ENCODE peak calls at places on chromosomes 16 and 17, in four cellular contexts. One of them, this sample, is unnamed.
A peak's percentile ranks its signal among the peaks of the same experiment; 100 is the strongest.

GRCh38 chr17:58873926-58874325 is 118.3 kb downstream of the PPM1E start:
- DNase-seq in H9: no peak
- DNase-seq in H1: no peak
- DNase-seq in mesenchymal stem cell: no peak
- DNase-seq in this sample: no peak

GRCh38 chr16:31700530-31701388 is 172.8 kb upstream of the ZNF267 start:
- DNase-seq in H9: no peak
- DNase-seq in H1: peak; percentile 93
- DNase-seq in mesenchymal stem cell: peak; percentile 80
- DNase-seq in this sample: peak; percentile 62

GRCh38 chr17:79039171-79039570 is 15.2 kb downstream of the C1QTNF1 start:
- DNase-seq in H9: no peak
- DNase-seq in H1: no peak
- DNase-seq in mesenchymal stem cell: no peak
- DNase-seq in this sample: no peak

GRCh38 chr17:82668631-82669099 is 20.4 kb upstream of the WDR45B start:
- DNase-seq in H9: peak; percentile 91
- DNase-seq in H1: peak; percentile 78
- DNase-seq in mesenchymal stem cell: peak; percentile 78
- DNase-seq in this sample: peak; percentile 31

GRCh38 chr17:43612515-43612914 is 49.2 kb downstream of the MEOX1 start:
- DNase-seq in H9: no peak
- DNase-seq in H1: no peak
- DNase-seq in mesenchymal stem cell: no peak
- DNase-seq in this sample: no peak

GRCh38 chr17:77423589-77424451 is 283.1 kb downstream of the SEC14L1 start:
- DNase-seq in H9: no peak
- DNase-seq in H1: no peak
- DNase-seq in mesenchymal stem cell: peak; percentile 95
- DNase-seq in this sample: no peak

GRCh38 chr17:50026901-50027638 is 28.8 kb upstream of the ITGA3 start:
- DNase-seq in H9: peak; percentile 94
- DNase-seq in H1: peak; percentile 98
- DNase-seq in mesenchymal stem cell: peak; percentile 81
- DNase-seq in this sample: peak; percentile 81

GRCh38 chr16:77113835-77114234 is 77.2 kb upstream of the MON1B start:
- DNase-seq in H9: no peak
- DNase-seq in H1: no peak
- DNase-seq in mesenchymal stem cell: no peak
- DNase-seq in this sample: no peak

GRCh38 chr17:78039581-78039980 is 81.1 kb downstream of the TNRC6C start:
- DNase-seq in H9: no peak
- DNase-seq in H1: no peak
- DNase-seq in mesenchymal stem cell: no peak
- DNase-seq in this sample: no peak

GRCh38 chr17:80081596-80081995 is 19.8 kb upstream of the GAA start:
- DNase-seq in H9: no peak
- DNase-seq in H1: no peak
- DNase-seq in mesenchymal stem cell: no peak
- DNase-seq in this sample: no peak

GRCh38 chr16:80804451-80805383 is at the start of gene CDYL2:
- DNase-seq in H9: peak; percentile 32
- DNase-seq in H1: peak; percentile 55
- DNase-seq in mesenchymal stem cell: no peak
- DNase-seq in this sample: peak; percentile 14

GRCh38 chr16:11677959-11678881 is 10.0 kb downstream of the SNN start:
- DNase-seq in H9: no peak
- DNase-seq in H1: no peak
- DNase-seq in mesenchymal stem cell: no peak
- DNase-seq in this sample: no peak

GRCh38 chr17:41801374-41802062 is 10.2 kb downstream of the P3H4 start:
- DNase-seq in H9: peak; percentile 92
- DNase-seq in H1: peak; percentile 97
- DNase-seq in mesenchymal stem cell: peak; percentile 80
- DNase-seq in this sample: peak; percentile 77

GRCh38 chr16:75491876-75492275 is 3.4 kb downstream of the CHST6 start:
- DNase-seq in H9: peak; percentile 62
- DNase-seq in H1: no peak
- DNase-seq in mesenchymal stem cell: no peak
- DNase-seq in this sample: no peak

GRCh38 chr17:72772331-72772821 is 320.1 kb downstream of the SLC39A11 start:
- DNase-seq in H9: no peak
- DNase-seq in H1: no peak
- DNase-seq in mesenchymal stem cell: no peak
- DNase-seq in this sample: no peak

GRCh38 chr16:69084301-69084700 is 21.2 kb upstream of the HAS3 start:
- DNase-seq in H9: no peak
- DNase-seq in H1: no peak
- DNase-seq in mesenchymal stem cell: no peak
- DNase-seq in this sample: no peak

GRCh38 chr16:67447508-67448076 is 16.7 kb downstream of the HSD11B2 start:
- DNase-seq in H9: peak; percentile 71
- DNase-seq in H1: peak; percentile 77
- DNase-seq in mesenchymal stem cell: peak; percentile 55
- DNase-seq in this sample: no peak

DNA sequence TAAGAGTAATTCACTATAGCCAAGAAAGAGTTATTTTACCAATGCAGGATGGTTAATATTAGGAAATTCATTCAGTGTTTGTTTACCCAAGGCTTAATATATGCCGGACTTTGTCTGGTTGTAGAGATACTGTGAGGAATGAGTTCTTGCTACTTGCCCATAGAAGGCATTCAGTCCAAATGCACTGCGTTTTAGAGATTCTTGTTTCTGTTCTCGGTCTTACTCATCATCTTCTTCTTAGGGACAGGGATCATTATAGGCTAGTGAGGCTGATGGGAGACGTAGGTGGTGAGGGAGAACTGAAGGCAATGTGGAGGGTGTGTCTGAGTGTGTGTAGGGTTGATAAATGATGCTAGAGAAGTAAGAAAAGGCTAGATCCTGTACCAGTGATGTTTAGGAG is 90.7 kb downstream of the OR1D5 start:
- DNase-seq in H9: no peak
- DNase-seq in H1: no peak
- DNase-seq in mesenchymal stem cell: no peak
- DNase-seq in this sample: no peak
- H3K4ac ChIP-seq in H9: no peak overlapping the region
- H3K4ac ChIP-seq in H1: no peak overlapping the region
- H3K4ac ChIP-seq in mesenchymal stem cell: no peak overlapping the region
- H3K4ac ChIP-seq in this sample: no peak overlapping the region

DNA sequence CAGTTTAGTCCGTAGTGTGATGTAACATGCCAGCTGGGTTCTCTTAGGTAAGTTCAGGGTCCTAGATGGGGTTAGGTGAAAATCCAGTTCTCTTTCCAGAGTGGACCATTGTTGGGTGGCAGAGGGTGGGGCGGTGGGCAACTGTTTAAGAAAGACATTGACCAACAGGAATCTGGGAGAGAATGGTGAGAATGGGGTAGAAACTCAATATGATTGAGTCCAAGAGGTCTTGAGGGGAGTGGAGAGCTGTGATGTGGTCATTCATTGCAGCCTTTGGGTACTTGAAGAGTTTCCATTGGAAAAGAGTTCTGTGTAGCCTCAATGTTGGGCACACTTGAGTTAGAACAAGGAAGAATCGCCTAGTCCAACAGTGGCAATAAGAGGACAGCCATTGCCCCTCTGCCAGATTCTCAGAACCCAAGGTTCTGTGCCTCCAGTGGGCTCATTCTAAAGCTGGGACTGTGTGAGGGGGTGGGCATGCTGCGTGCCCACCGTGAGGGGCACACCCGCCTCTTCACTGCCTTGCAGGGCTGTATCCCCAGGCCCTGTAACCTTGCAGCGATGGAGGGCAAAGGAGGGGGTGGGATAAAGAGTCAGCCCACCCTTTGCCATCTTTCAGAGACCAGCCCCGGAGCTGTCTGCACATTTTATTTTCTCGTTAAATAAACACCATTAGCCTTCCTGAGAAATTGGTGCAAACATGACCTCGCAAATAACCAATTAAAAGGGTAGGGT is 208.1 kb downstream of the CCDC182 start:
- DNase-seq in H9: no peak
- DNase-seq in H1: no peak
- DNase-seq in mesenchymal stem cell: no peak
- DNase-seq in this sample: no peak
- H2BK12ac ChIP-seq in H9: no peak overlapping the region
- H2BK12ac ChIP-seq in H1: no peak overlapping the region
- H2BK12ac ChIP-seq in mesenchymal stem cell: peak overlapping the region; percentile 50
- H2BK12ac ChIP-seq in this sample: peak overlapping the region; percentile 53

GRCh38 chr17:19249681-19250080 is 12.5 kb downstream of the EPN2 start:
- DNase-seq in H9: no peak
- DNase-seq in H1: no peak
- DNase-seq in mesenchymal stem cell: peak; percentile 33
- DNase-seq in this sample: no peak
- H3K4ac ChIP-seq in H9: no peak overlapping the region
- H3K4ac ChIP-seq in H1: no peak overlapping the region
- H3K4ac ChIP-seq in mesenchymal stem cell: peak overlapping the region; percentile 86
- H3K4ac ChIP-seq in this sample: no peak overlapping the region

GRCh38 chr16:8872071-8872470 is 3.3 kb upstream of the CARHSP1 start:
- DNase-seq in H9: no peak
- DNase-seq in H1: no peak
- DNase-seq in mesenchymal stem cell: no peak
- DNase-seq in this sample: no peak

GRCh38 chr16:8867483-8868271 is 1.1 kb downstream of the CARHSP1 start:
- DNase-seq in H9: no peak
- DNase-seq in H1: no peak
- DNase-seq in mesenchymal stem cell: peak; percentile 41
- DNase-seq in this sample: peak; percentile 44

GRCh38 chr16:8866884-8867482 is 1.8 kb downstream of the CARHSP1 start:
- DNase-seq in H9: no peak
- DNase-seq in H1: no peak
- DNase-seq in mesenchymal stem cell: peak; percentile 39
- DNase-seq in this sample: no peak

GRCh38 chr16:8868272-8869211 is at the start of gene CARHSP1:
- DNase-seq in H9: peak; percentile 96
- DNase-seq in H1: peak; percentile 88
- DNase-seq in mesenchymal stem cell: peak; percentile 93
- DNase-seq in this sample: peak; percentile 94

GRCh38 chr16:8869212-8869987 is 594 bp upstream of the CARHSP1 start:
- DNase-seq in H9: peak; percentile 74
- DNase-seq in H1: no peak
- DNase-seq in mesenchymal stem cell: peak; percentile 58
- DNase-seq in this sample: no peak
- H2BK12ac ChIP-seq in H9: no peak overlapping the region
- H2BK12ac ChIP-seq in H1: no peak overlapping the region
- H2BK12ac ChIP-seq in mesenchymal stem cell: peak overlapping the region; percentile 81
- H2BK12ac ChIP-seq in this sample: no peak overlapping the region

GRCh38 chr16:50315346-50315997 is 49.1 kb downstream of the ADCY7 start:
- DNase-seq in H9: no peak
- DNase-seq in H1: no peak
- DNase-seq in mesenchymal stem cell: no peak
- DNase-seq in this sample: no peak

GRCh38 chr16:50316848-50317630 is 50.7 kb downstream of the ADCY7 start:
- DNase-seq in H9: no peak
- DNase-seq in H1: no peak
- DNase-seq in mesenchymal stem cell: no peak
- DNase-seq in this sample: no peak

GRCh38 chr16:50313596-50314483 is 47.5 kb downstream of the ADCY7 start:
- DNase-seq in H9: peak; percentile 28
- DNase-seq in H1: peak; percentile 41
- DNase-seq in mesenchymal stem cell: no peak
- DNase-seq in this sample: no peak

GRCh38 chr16:50314665-50315064 is 48.3 kb downstream of the ADCY7 start:
- DNase-seq in H9: no peak
- DNase-seq in H1: no peak
- DNase-seq in mesenchymal stem cell: no peak
- DNase-seq in this sample: no peak

DNA sequence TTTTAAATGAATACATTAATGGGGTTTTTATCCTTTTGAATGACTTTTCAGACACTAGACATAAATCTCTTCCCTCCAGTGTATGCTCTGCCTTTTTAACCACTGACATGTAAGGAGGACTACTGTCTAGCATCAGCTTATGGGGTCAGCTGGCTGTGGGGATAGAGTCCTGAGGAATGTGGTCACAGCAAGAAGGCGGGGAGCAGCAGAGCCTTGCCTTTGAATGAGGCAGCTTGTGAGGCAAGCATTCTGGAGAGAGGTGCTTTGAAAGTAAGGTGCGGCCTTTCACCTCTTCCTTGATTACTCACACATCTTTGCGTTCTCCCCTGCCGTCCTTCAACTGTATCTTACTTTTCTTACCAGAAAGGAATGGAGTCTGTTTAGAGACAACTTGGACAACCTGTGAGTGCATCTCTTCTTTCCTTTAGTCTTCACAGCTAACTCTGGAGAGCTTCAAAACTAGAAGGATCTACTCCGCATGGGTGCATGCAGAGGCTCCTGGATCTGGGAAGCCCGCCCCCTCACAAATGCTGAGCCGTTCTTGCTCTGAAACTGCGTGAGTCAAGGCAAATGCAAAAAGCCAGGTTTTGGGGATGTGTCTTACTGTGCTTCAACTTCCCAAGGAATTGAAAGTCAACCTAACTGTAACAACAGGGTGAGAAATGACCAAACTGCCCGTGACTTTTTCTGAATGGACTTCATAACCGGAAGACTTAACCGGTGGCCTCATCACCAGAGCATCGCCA is 49.9 kb downstream of the ADCY7 start:
- DNase-seq in H9: no peak
- DNase-seq in H1: no peak
- DNase-seq in mesenchymal stem cell: no peak
- DNase-seq in this sample: no peak
- H3K4ac ChIP-seq in H9: no peak overlapping the region
- H3K4ac ChIP-seq in H1: no peak overlapping the region
- H3K4ac ChIP-seq in mesenchymal stem cell: no peak overlapping the region
- H3K4ac ChIP-seq in this sample: no peak overlapping the region

GRCh38 chr16:19609359-19609758 is 53.9 kb downstream of the VPS35L start:
- DNase-seq in H9: no peak
- DNase-seq in H1: no peak
- DNase-seq in mesenchymal stem cell: no peak
- DNase-seq in this sample: no peak
- H2BK12ac ChIP-seq in H9: no peak overlapping the region
- H2BK12ac ChIP-seq in H1: no peak overlapping the region
- H2BK12ac ChIP-seq in mesenchymal stem cell: no peak overlapping the region
- H2BK12ac ChIP-seq in this sample: no peak overlapping the region

DNA sequence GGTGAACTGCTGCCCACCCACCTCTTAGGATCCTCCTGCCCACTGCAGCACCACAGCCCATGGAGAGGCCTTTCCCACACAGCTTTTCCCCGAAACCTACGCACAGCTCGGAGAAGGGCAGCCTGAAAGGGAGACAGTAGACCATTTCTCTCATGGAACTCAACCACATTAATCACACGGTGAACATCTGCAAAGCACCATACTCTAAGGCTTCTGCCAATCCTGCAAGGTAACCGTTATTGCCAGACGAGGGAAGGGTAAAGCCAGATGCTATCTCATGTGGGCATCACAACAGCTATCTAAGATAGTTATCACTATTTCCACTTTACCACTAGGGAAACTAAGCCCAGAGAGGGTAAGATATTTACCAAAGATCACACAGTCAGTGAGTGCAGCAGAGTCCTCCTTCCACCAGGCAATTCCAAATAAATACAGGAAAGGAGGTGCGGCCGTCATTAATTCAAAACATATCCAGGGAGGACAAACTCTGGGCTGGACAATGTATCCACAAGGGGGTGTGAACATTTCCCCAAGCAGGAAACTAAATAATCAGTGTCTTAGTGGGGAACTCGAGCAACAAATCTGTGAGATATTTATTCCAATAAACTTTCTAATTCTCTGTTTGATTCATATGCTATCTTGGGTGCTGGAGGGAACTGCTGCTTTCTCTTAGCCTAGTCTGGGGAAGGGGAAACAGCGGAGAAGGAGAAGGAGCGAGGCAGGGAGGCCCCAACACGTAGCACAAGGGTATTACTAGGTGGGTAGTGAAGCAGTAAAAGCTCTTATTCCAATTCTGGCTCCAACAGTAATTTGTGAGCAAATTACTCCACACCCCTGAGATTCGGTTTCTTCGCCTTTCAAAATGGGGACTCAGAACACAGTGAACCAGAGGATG is 723 bp downstream of the TMEM186 start:
- DNase-seq in H9: no peak
- DNase-seq in H1: no peak
- DNase-seq in mesenchymal stem cell: no peak
- DNase-seq in this sample: no peak
- H3K4ac ChIP-seq in H9: no peak overlapping the region
- H3K4ac ChIP-seq in H1: no peak overlapping the region
- H3K4ac ChIP-seq in mesenchymal stem cell: no peak overlapping the region
- H3K4ac ChIP-seq in this sample: no peak overlapping the region

This sample was measured in neuronal stem cell.